ENCODE peak calls at places on chromosomes 13 and 19, in nine cellular contexts. J is iPS DF 6.9; V is tibial nerve; G is IMR-90; S is aorta; M is right cardiac atrium; Z is Peyer's patch; C is ascending aorta; K is CD4-positive, CD25-positive, alpha-beta regulatory T cell. U is an unnamed sample.

GRCh38 chr13:36616706-36617105 is 57.1 kb upstream of the SERTM1 start:
- DNase-seq in G (no peak), V (no peak), C (no peak), K (no peak), S (no peak), J (no peak), Z (no peak), M (no peak), U (no peak)

GRCh38 chr19:1999856-2000515 is 15.5 kb downstream of the BTBD2 start:
- DNase-seq in V (no peak), Z (no peak), G (no peak), J (no peak), S (no peak), C (no peak), K (no peak), M (peak; percentile 34), U (no peak)

GRCh38 chr13:21638319-21639282 is 32.3 kb upstream of the FGF9 start:
- DNase-seq in V (no peak), J (no peak), M (no peak), C (no peak), Z (no peak), K (peak; percentile 48), G (peak; percentile 4), S (no peak), U (no peak)

GRCh38 chr13:101115762-101116161 is 300.5 kb downstream of the NALCN start:
- DNase-seq in M (no peak), V (no peak), K (no peak), J (no peak), G (no peak), C (no peak), S (no peak), Z (no peak), U (no peak)

GRCh38 chr13:33940898-33941297 is 122.9 kb downstream of the RFC3 start:
- DNase-seq in K (no peak), S (no peak), G (peak; percentile 4), J (no peak), C (no peak), M (no peak), Z (no peak), V (no peak), U (no peak)

GRCh38 chr19:35722461-35722860 is 4.7 kb downstream of the KMT2B start:
- DNase-seq in C (no peak), K (no peak), S (no peak), G (no peak), M (no peak), V (no peak), J (no peak), Z (no peak), U (no peak)

GRCh38 chr19:20367811-20368294 is 197.7 kb downstream of the ZNF737 start:
- DNase-seq in Z (no peak), M (no peak), K (no peak), G (no peak), C (no peak), V (no peak), S (no peak), J (peak; percentile 58), U (no peak)

GRCh38 chr13:98033277-98034247 is 80.1 kb downstream of the IPO5 start:
- DNase-seq in V (no peak), Z (no peak), M (no peak), S (no peak), C (no peak), G (peak; percentile 44), J (no peak), K (no peak), U (peak; percentile 20)

GRCh38 chr19:5478925-5479588 is 23.8 kb downstream of the ZNRF4 start:
- DNase-seq in J (no peak), K (no peak), G (no peak), C (no peak), Z (no peak), M (no peak), V (no peak), S (no peak), U (no peak)

GRCh38 chr19:5478241-5478924 is 23.2 kb downstream of the ZNRF4 start:
- DNase-seq in Z (no peak), M (no peak), G (no peak), K (no peak), J (no peak), S (no peak), V (no peak), C (no peak), U (no peak)

GRCh38 chr19:5480427-5480836 is 25.2 kb downstream of the ZNRF4 start:
- DNase-seq in G (no peak), C (no peak), M (peak; percentile 68), S (no peak), V (no peak), J (no peak), Z (peak; percentile 64), K (peak; percentile 2), U (no peak)

GRCh38 chr19:5479958-5480357 is 24.7 kb downstream of the ZNRF4 start:
- DNase-seq in S (no peak), G (no peak), C (no peak), J (no peak), Z (no peak), M (no peak), V (no peak), K (no peak), U (no peak)

DNA sequence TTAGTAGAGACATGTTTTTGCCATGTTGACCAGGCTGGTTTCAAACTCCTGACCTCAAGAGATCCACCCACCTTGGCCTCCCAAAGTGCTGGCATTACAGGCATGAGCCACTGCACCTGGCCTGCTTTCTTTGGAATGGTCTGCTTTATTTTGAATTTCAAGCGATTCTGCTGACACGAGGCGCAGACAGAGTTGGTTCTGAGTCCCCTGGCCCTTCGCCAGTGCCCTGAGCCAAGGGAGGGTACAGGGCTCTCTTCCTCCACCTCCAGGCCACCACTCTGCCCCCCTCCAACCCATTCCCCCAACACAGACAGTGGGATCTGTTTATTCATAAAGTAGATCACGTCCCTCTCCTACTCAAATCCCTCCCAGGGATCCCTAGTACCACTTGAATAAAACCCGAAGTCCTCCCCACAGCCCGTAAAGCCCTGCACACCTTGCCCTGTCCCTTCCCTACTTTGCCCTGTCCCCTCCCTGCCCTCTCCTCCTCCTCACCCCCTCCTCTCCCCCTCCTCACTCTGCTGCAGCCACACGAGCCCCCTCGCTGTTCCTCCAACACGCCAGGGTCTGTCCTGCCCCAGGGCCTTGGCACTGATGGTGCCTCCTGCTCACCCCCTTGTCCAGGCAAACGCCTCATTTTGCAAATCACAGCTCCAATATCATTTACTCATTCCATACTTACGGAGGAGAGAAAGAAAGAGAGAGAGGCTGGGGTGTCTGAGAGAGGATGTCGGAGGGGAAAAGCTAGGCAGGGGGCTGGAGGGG is 22.4 kb downstream of the ZNRF4 start:
- DNase-seq in C (no peak), G (no peak), S (no peak), M (no peak), Z (no peak), V (no peak), J (no peak), K (no peak), U (no peak)
- H3K4me3 ChIP-seq in C (no peak overlapping the region), G (no peak overlapping the region), S (no peak overlapping the region), M (no peak overlapping the region), Z (no peak overlapping the region), V (no peak overlapping the region), J (no peak overlapping the region), K (no peak overlapping the region), U (no peak overlapping the region)

DNA sequence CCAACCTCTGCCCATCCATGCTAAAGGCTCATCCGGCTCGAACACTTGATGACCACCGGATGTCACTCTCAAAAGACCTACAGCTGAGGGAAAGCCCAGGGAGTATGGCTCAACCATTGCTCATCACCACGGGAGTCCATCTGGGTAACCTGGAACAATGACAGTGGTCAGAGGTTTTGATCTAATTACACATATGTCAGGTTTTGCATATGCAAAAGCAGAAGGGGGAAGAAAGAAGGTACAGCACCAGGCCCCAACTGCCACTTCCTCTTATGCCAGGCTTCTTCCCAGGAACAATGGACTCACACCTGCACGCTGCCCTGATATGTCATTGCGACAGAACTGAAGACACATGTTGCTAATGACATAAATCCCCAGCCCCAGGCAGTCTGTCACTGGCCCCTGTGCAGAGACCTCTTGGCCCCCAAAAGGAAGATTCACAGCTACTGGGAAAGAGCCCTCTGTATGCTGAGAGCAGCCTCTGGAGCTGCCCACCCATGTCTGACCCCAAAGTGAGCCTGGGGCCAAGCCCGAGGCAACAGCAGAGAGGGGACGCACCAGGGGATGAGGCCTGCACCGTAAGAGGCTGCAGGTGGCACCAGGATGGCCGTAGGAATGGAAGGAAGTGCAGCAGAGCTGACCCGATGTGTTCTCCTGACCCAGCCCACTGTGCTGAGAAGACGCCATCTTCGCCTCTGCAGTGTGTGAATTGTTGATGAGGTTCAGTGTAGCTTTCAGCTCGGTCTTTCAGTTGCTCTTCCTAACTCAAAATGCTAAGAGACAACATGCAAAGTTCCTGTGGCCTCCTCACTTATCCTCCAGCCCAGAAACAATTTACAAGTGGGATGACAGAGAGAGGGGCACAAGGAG is 26.3 kb downstream of the EPS15L1 start:
- DNase-seq in G (peak; percentile 83), Z (peak; percentile 75), C (no peak), J (no peak), M (peak; percentile 23), V (no peak), S (no peak), K (no peak), U (no peak)
- H3K4me1 ChIP-seq in G (peaks cover 12% of the 10 kb centered on the region), Z (no peaks in the 10 kb centered on the region), C (peaks cover 5% of the 10 kb centered on the region), J (peaks cover 7% of the 10 kb centered on the region), M (peaks cover 20% of the 10 kb centered on the region), V (peaks cover 69% of the 10 kb centered on the region), S (no peaks in the 10 kb centered on the region), K (peaks cover 12% of the 10 kb centered on the region), U (peaks cover 15% of the 10 kb centered on the region)

GRCh38 chr13:84393981-84394625 is 511.8 kb upstream of the SLITRK1 start:
- DNase-seq in V (no peak), M (no peak), C (no peak), S (no peak), G (no peak), K (no peak), Z (no peak), J (no peak), U (no peak)

GRCh38 chr13:84405286-84405685 is 523.0 kb upstream of the SLITRK1 start:
- DNase-seq in S (no peak), G (peak; percentile 64), K (no peak), J (no peak), Z (no peak), C (no peak), V (no peak), M (no peak), U (no peak)

GRCh38 chr13:84400711-84401110 is 518.4 kb upstream of the SLITRK1 start:
- DNase-seq in Z (no peak), S (no peak), J (no peak), C (no peak), M (no peak), K (no peak), V (no peak), G (peak; percentile 82), U (no peak)

DNA sequence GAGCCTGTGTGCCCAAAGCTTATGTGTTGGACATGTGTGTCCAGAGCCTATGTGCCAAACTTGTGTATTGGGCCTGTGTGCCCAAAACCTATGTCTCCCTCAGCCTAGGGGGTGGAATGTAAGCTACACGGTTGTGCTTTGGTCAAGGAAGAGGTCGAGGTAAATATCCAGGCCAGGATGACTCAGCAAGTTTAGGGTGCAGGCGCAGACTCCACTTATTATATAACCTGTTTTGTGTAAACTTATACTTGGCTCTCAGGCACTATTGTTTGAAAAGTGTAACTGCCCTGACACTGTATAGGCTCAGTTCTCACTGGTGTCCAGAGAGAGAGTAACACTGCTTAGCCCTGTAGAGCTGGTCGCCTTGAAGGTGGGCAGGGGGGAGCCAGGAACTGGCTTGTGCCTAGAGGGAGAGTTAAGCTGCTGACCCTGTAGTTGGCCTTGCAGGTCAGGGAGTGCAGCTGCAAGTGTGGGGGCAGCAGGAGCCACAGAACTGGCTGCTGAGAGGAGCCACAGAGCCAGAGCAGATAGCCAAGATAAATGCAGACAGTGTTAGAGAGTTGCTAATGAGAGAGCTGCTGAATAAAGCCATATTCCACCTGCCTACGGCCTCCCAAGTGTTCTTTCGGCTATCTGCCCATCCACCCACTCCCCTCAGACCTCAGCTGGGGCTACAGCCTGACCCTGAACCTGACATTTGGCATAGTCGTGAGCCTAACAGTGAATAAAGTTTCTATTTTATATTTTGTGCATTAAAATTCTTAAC is 517.2 kb upstream of the SLITRK1 start:
- DNase-seq in Z (no peak), G (no peak), S (no peak), K (no peak), C (no peak), J (no peak), V (no peak), M (no peak), U (no peak)
- H3K4me3 ChIP-seq in Z (no peak overlapping the region), G (no peak overlapping the region), S (no peak overlapping the region), K (no peak overlapping the region), C (no peak overlapping the region), J (no peak overlapping the region), V (no peak overlapping the region), M (no peak overlapping the region), U (no peak overlapping the region)

GRCh38 chr19:41868989-41869300 is 8.1 kb upstream of the CD79A start:
- DNase-seq in G (no peak), K (no peak), S (no peak), M (peak; percentile 23), V (no peak), J (no peak), Z (no peak), C (no peak), U (no peak)
- H3K4me1 ChIP-seq in G (peaks cover 3% of the 10 kb centered on the region), K (peaks cover 73% of the 10 kb centered on the region), S (no peaks in the 10 kb centered on the region), M (peaks cover 3% of the 10 kb centered on the region), V (peaks cover 35% of the 10 kb centered on the region), J (no peaks in the 10 kb centered on the region), Z (peaks cover 3% of the 10 kb centered on the region), C (no peaks in the 10 kb centered on the region), U (no peaks in the 10 kb centered on the region)